ENCODE peak calls at places on chromosomes 12 and 14, in eight cellular contexts. One of them, this sample, is unnamed.

GRCh38 chr12:65171870-65172269 is 2.5 kb downstream of the LEMD3 start:
- DNase-seq in adipocyte: peak; percentile 15
- DNase-seq in Panc1: no peak
- DNase-seq in HCT116: no peak
- DNase-seq in Peyer's patch: no peak
- DNase-seq in effector memory CD4-positive, alpha-beta T cell: no peak
- DNase-seq in HT-29: peak; percentile 49
- DNase-seq in GM19239: peak; percentile 3
- DNase-seq in this sample: no peak

GRCh38 chr14:106211489-106211888 is 685.1 kb downstream of the TMEM121 start:
- DNase-seq in adipocyte: no peak
- DNase-seq in Panc1: no peak
- DNase-seq in HCT116: no peak
- DNase-seq in Peyer's patch: no peak
- DNase-seq in effector memory CD4-positive, alpha-beta T cell: no peak
- DNase-seq in HT-29: no peak
- DNase-seq in GM19239: no peak
- DNase-seq in this sample: no peak

GRCh38 chr14:68797180-68797670 is 4.4 kb upstream of the ZFP36L1 start:
- DNase-seq in adipocyte: no peak
- DNase-seq in Panc1: no peak
- DNase-seq in HCT116: no peak
- DNase-seq in Peyer's patch: no peak
- DNase-seq in effector memory CD4-positive, alpha-beta T cell: no peak
- DNase-seq in HT-29: no peak
- DNase-seq in GM19239: no peak
- DNase-seq in this sample: no peak

GRCh38 chr12:106089935-106090334 is 48.8 kb downstream of the NUAK1 start:
- DNase-seq in adipocyte: no peak
- DNase-seq in Panc1: no peak
- DNase-seq in HCT116: no peak
- DNase-seq in Peyer's patch: no peak
- DNase-seq in effector memory CD4-positive, alpha-beta T cell: no peak
- DNase-seq in HT-29: no peak
- DNase-seq in GM19239: no peak
- DNase-seq in this sample: no peak

GRCh38 chr12:112122823-112123690 is 2.3 kb upstream of the TRAFD1 start:
- DNase-seq in adipocyte: peak; percentile 68
- DNase-seq in Panc1: no peak
- DNase-seq in HCT116: no peak
- DNase-seq in Peyer's patch: no peak
- DNase-seq in effector memory CD4-positive, alpha-beta T cell: no peak
- DNase-seq in HT-29: no peak
- DNase-seq in GM19239: no peak
- DNase-seq in this sample: no peak

GRCh38 chr14:55433880-55434804 is 6.3 kb downstream of the TBPL2 start:
- DNase-seq in adipocyte: no peak
- DNase-seq in Panc1: no peak
- DNase-seq in HCT116: no peak
- DNase-seq in Peyer's patch: no peak
- DNase-seq in effector memory CD4-positive, alpha-beta T cell: no peak
- DNase-seq in HT-29: no peak
- DNase-seq in GM19239: no peak
- DNase-seq in this sample: no peak

GRCh38 chr12:57051011-57051410 is 1.1 kb upstream of the MYO1A start:
- DNase-seq in adipocyte: no peak
- DNase-seq in Panc1: no peak
- DNase-seq in HCT116: no peak
- DNase-seq in Peyer's patch: no peak
- DNase-seq in effector memory CD4-positive, alpha-beta T cell: no peak
- DNase-seq in HT-29: no peak
- DNase-seq in GM19239: no peak
- DNase-seq in this sample: no peak

GRCh38 chr12:124976999-124977398 is 11.9 kb downstream of the DHX37 start:
- DNase-seq in adipocyte: no peak
- DNase-seq in Panc1: no peak
- DNase-seq in HCT116: no peak
- DNase-seq in Peyer's patch: no peak
- DNase-seq in effector memory CD4-positive, alpha-beta T cell: no peak
- DNase-seq in HT-29: no peak
- DNase-seq in GM19239: no peak
- DNase-seq in this sample: no peak

GRCh38 chr14:59627011-59627520 is 50.5 kb upstream of the CCDC175 start:
- DNase-seq in adipocyte: no peak
- DNase-seq in Panc1: no peak
- DNase-seq in HCT116: no peak
- DNase-seq in Peyer's patch: no peak
- DNase-seq in effector memory CD4-positive, alpha-beta T cell: no peak
- DNase-seq in HT-29: no peak
- DNase-seq in GM19239: no peak
- DNase-seq in this sample: no peak

GRCh38 chr12:12387521-12387920 is 30.6 kb downstream of the BORCS5 start:
- DNase-seq in adipocyte: peak; percentile 44
- DNase-seq in Panc1: no peak
- DNase-seq in HCT116: no peak
- DNase-seq in Peyer's patch: no peak
- DNase-seq in effector memory CD4-positive, alpha-beta T cell: no peak
- DNase-seq in HT-29: no peak
- DNase-seq in GM19239: no peak
- DNase-seq in this sample: no peak

GRCh38 chr12:121580959-121581680 is at the start of gene KDM2B:
- DNase-seq in adipocyte: peak; percentile 67
- DNase-seq in Panc1: no peak
- DNase-seq in HCT116: no peak
- DNase-seq in Peyer's patch: no peak
- DNase-seq in effector memory CD4-positive, alpha-beta T cell: no peak
- DNase-seq in HT-29: no peak
- DNase-seq in GM19239: no peak
- DNase-seq in this sample: no peak

This sample was measured in Right ventricle myocardium superior.